ENCODE peak calls at places on chromosomes 4 and X, in ten cellular contexts. H, X, N, T, I, C, B, O, G and W are unnamed samples.

GRCh38 chrX:12798601-12799000 is 7.4 kb downstream of the PRPS2 start:
- DNase-seq in H (no peak), X (no peak), N (no peak), T (no peak), I (no peak), C (no peak), B (no peak), O (no peak), G (no peak), W (no peak)

GRCh38 chrX:153771261-153771681 is 7.2 kb downstream of the PLXNB3 start:
- DNase-seq in H (no peak), X (no peak), N (no peak), T (no peak), I (no peak), C (no peak), B (no peak), O (no peak), G (no peak), W (peak)

GRCh38 chr4:106414366-106414765 is 45.8 kb upstream of the GIMD1 start:
- DNase-seq in H (no peak), X (no peak), N (peak), T (no peak), I (no peak), C (no peak), B (no peak), O (no peak), G (no peak), W (no peak)

GRCh38 chrX:15269618-15270521 is at the start of gene ASB9:
- DNase-seq in H (peak), X (peak), N (peak), T (no peak), I (no peak), C (peak), B (no peak), O (peak), G (peak), W (no peak)

GRCh38 chr4:184807797-184808718 is 17.7 kb downstream of the ACSL1 start:
- DNase-seq in H (peak), X (peak), N (peak), T (no peak), I (no peak), C (peak), B (no peak), O (no peak), G (no peak), W (no peak)

GRCh38 chr4:188647820-188648380 is 508.7 kb downstream of the TRIML1 start:
- DNase-seq in H (no peak), X (no peak), N (no peak), T (no peak), I (no peak), C (no peak), B (no peak), O (no peak), G (no peak), W (no peak)

GRCh38 chr4:55819634-55820033 is at the start of gene EXOC1L:
- DNase-seq in H (no peak), X (no peak), N (no peak), T (no peak), I (no peak), C (peak), B (no peak), O (no peak), G (no peak), W (no peak)

GRCh38 chr4:109912706-109913621 is at the start of gene EGF:
- DNase-seq in H (peak), X (peak), N (peak), T (no peak), I (no peak), C (peak), B (no peak), O (no peak), G (no peak), W (no peak)

GRCh38 chrX:139194571-139195280 is 335.8 kb upstream of the F9 start:
- DNase-seq in H (peak), X (peak), N (peak), T (no peak), I (no peak), C (no peak), B (no peak), O (peak), G (peak), W (no peak)

GRCh38 chrX:47723689-47724088 is 64.7 kb upstream of the UXT start:
- DNase-seq in H (no peak), X (no peak), N (no peak), T (peak), I (no peak), C (no peak), B (no peak), O (no peak), G (no peak), W (no peak)

GRCh38 chr4:94290245-94290644 is 52.4 kb downstream of the HPGDS start:
- DNase-seq in H (no peak), X (no peak), N (no peak), T (no peak), I (no peak), C (no peak), B (no peak), O (no peak), G (no peak), W (no peak)

GRCh38 chrX:121150217-121150616 is 102.8 kb downstream of the GLUD2 start:
- DNase-seq in H (no peak), X (no peak), N (no peak), T (no peak), I (no peak), C (no peak), B (no peak), O (no peak), G (no peak), W (no peak)

GRCh38 chr4:163395055-163395454 is 51.4 kb downstream of the NPY5R start:
- DNase-seq in H (no peak), X (no peak), N (no peak), T (no peak), I (no peak), C (peak), B (no peak), O (no peak), G (no peak), W (no peak)

GRCh38 chr4:147984065-147984777 is 252.3 kb downstream of the ARHGAP10 start:
- DNase-seq in H (peak), X (no peak), N (peak), T (peak), I (no peak), C (peak), B (no peak), O (no peak), G (peak), W (no peak)

GRCh38 chr4:11354531-11354930 is 74.2 kb downstream of the HS3ST1 start:
- DNase-seq in H (no peak), X (no peak), N (no peak), T (no peak), I (no peak), C (no peak), B (no peak), O (no peak), G (no peak), W (no peak)

GRCh38 chr4:98930311-98930865 is 1.5 kb upstream of the EIF4E start:
- DNase-seq in H (no peak), X (no peak), N (no peak), T (no peak), I (no peak), C (no peak), B (no peak), O (no peak), G (no peak), W (no peak)

GRCh38 chrX:51459125-51459524 is 37.3 kb downstream of the NUDT11 start:
- DNase-seq in H (no peak), X (no peak), N (peak), T (no peak), I (no peak), C (peak), B (peak), O (no peak), G (no peak), W (no peak)

GRCh38 chrX:134377537-134377936 is 82.4 kb upstream of the HPRT1 start:
- DNase-seq in H (peak), X (no peak), N (peak), T (no peak), I (no peak), C (peak), B (peak), O (no peak), G (no peak), W (no peak)

GRCh38 chrX:9995855-9996339 is 28.7 kb downstream of the CLDN34 start:
- DNase-seq in H (peak), X (peak), N (peak), T (peak), I (no peak), C (peak), B (no peak), O (peak), G (peak), W (peak)

GRCh38 chr4:138519436-138519835 is 277.3 kb upstream of the SLC7A11 start:
- DNase-seq in H (no peak), X (no peak), N (no peak), T (no peak), I (no peak), C (no peak), B (no peak), O (no peak), G (no peak), W (no peak)

GRCh38 chr4:182743815-182744214 is 173.4 kb downstream of the DCTD start:
- DNase-seq in H (no peak), X (no peak), N (no peak), T (no peak), I (no peak), C (no peak), B (no peak), O (no peak), G (no peak), W (no peak)

GRCh38 chr4:10161840-10162239 is 45.2 kb upstream of the WDR1 start:
- DNase-seq in H (no peak), X (no peak), N (no peak), T (no peak), I (no peak), C (no peak), B (no peak), O (no peak), G (no peak), W (no peak)

GRCh38 chrX:23805379-23805778 is 22.4 kb downstream of the SAT1 start:
- DNase-seq in H (no peak), X (peak), N (no peak), T (no peak), I (no peak), C (no peak), B (no peak), O (no peak), G (no peak), W (no peak)

GRCh38 chr4:113049421-113050355 is at the start of gene ANK2:
- DNase-seq in H (no peak), X (no peak), N (no peak), T (no peak), I (no peak), C (peak), B (no peak), O (no peak), G (no peak), W (no peak)

GRCh38 chr4:79164961-79165610 is 160.8 kb downstream of the NAA11 start:
- DNase-seq in H (no peak), X (no peak), N (no peak), T (no peak), I (no peak), C (no peak), B (no peak), O (no peak), G (no peak), W (no peak)

GRCh38 chr4:107837298-107837697 is 12.6 kb downstream of the SGMS2 start:
- DNase-seq in H (no peak), X (peak), N (no peak), T (no peak), I (no peak), C (no peak), B (no peak), O (peak), G (peak), W (no peak)

GRCh38 chr4:86664959-86665358 is 70.8 kb downstream of the PTPN13 start:
- DNase-seq in H (no peak), X (no peak), N (peak), T (no peak), I (no peak), C (peak), B (no peak), O (no peak), G (no peak), W (no peak)

GRCh38 chr4:100063355-100063754 is 113.3 kb upstream of the H2AZ1 start:
- DNase-seq in H (no peak), X (no peak), N (peak), T (no peak), I (no peak), C (no peak), B (no peak), O (no peak), G (no peak), W (no peak)
- TF ChIP-seq CTCF in H (no peak), X (no peak), N (peak), T (peak), I (no peak), C (no peak), B (no peak), O (no peak), G (no peak), W (no peak)

GRCh38 chr4:6383929-6384328 is 88.5 kb downstream of the PPP2R2C start:
- DNase-seq in H (no peak), X (no peak), N (no peak), T (no peak), I (no peak), C (no peak), B (no peak), O (no peak), G (no peak), W (no peak)
- TF ChIP-seq CTCF in H (no peak), X (no peak), N (no peak), T (no peak), I (no peak), C (no peak), B (no peak), O (no peak), G (no peak), W (no peak)

GRCh38 chrX:35890699-35891098 is 28.8 kb upstream of the CFAP47 start:
- DNase-seq in H (peak), X (peak), N (peak), T (peak), I (no peak), C (peak), B (no peak), O (peak), G (peak), W (no peak)
- TF ChIP-seq CTCF in H (peak), X (no peak), N (peak), T (no peak), I (peak), C (peak), B (no peak), O (peak), G (no peak), W (no peak)

DNA sequence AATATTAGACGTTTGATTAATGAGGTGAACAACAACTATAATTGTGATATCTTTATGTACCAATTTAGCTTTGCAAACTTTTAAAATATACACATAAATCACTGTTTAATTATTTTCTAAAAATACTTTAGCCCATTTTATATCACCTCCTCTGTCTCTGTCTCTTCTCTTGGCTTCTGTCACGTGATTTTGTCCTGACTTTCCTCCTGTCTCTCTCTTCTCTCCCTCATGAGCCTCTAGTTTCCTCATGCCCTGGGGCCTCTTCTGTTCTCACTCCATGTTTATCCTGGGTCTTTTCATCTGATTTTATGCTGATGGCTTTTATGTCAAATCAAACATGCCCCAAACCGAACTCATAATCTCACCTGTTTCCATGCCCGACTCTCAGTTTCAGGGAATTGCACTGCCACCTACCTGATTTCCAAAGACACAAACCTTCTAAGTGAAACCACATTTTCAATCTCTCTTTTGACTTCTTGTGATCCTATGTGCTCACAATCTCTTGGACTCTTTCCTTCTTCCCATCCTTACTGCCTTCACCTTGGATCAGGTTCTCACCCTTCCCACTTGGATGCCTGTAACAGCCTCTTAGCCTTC is 303.0 kb upstream of the GALNT7 start:
- DNase-seq in H (no peak), X (no peak), N (peak), T (no peak), I (no peak), C (no peak), B (no peak), O (no peak), G (no peak), W (no peak)
- TF ChIP-seq CTCF in H (no peak), X (no peak), N (peak), T (no peak), I (no peak), C (no peak), B (no peak), O (no peak), G (no peak), W (no peak)

GRCh38 chrX:52553995-52554642 is 37.3 kb upstream of the XAGE1B start:
- DNase-seq in H (no peak), X (no peak), N (no peak), T (no peak), I (no peak), C (no peak), B (no peak), O (no peak), G (no peak), W (no peak)
- TF ChIP-seq CTCF in H (no peak), X (no peak), N (no peak), T (no peak), I (no peak), C (no peak), B (no peak), O (no peak), G (no peak), W (no peak)